ENCODE peak calls at places on chromosomes 3 and 15, in nine cellular contexts. G, J, E, P, N, F, H, B and L are unnamed samples.

GRCh38 chr3:74489393-74489792 is 125.1 kb downstream of the CNTN3 start:
- ATAC-seq in G (no peak), J (no peak), E (no peak), P (no peak), N (no peak), F (no peak), H (no peak), B (no peak), L (no peak)

GRCh38 chr3:53482227-53482626 is 12.2 kb upstream of the CACNA1D start:
- ATAC-seq in G (no peak), J (no peak), E (no peak), P (no peak), N (no peak), F (no peak), H (no peak), B (no peak), L (no peak)

GRCh38 chr3:30720586-30721313 is 114.3 kb downstream of the TGFBR2 start:
- ATAC-seq in G (no peak), J (no peak), E (no peak), P (no peak), N (peak), F (no peak), H (no peak), B (no peak), L (no peak)

GRCh38 chr3:14222900-14223594 is 44.4 kb downstream of the LSM3 start:
- ATAC-seq in G (no peak), J (no peak), E (no peak), P (no peak), N (no peak), F (no peak), H (no peak), B (no peak), L (no peak)

GRCh38 chr3:15823092-15823491 is 25.3 kb upstream of the ANKRD28 start:
- ATAC-seq in G (no peak), J (no peak), E (no peak), P (no peak), N (no peak), F (no peak), H (no peak), B (no peak), L (no peak)

GRCh38 chr15:82531496-82532382 is 8.5 kb downstream of the RPS17 start:
- ATAC-seq in G (no peak), J (no peak), E (no peak), P (no peak), N (no peak), F (no peak), H (no peak), B (no peak), L (peak)

GRCh38 chr3:189720746-189721426 is 89.7 kb downstream of the TP63 start:
- ATAC-seq in G (no peak), J (no peak), E (no peak), P (no peak), N (no peak), F (no peak), H (no peak), B (no peak), L (no peak)

GRCh38 chr3:31164398-31164797 is 269.9 kb upstream of the GADL1 start:
- ATAC-seq in G (no peak), J (no peak), E (no peak), P (no peak), N (no peak), F (no peak), H (no peak), B (no peak), L (no peak)